ENCODE peak calls at places on chromosome 22, in four cellular contexts. B is stomach; C is trophoblast cell; R is CD8-positive, alpha-beta memory T cell. Y is an unnamed sample. For H3K4me1 and H3K27me3, the result is how much of the 10 kb centered on the place peaks cover.

GRCh38 chr22:23675502-23676415 is 15.1 kb upstream of the RGL4 start:
- DNase-seq in C (peak), R (no peak), B (peak), Y (peak)

GRCh38 chr22:26362471-26362870 is 66.6 kb upstream of the ASPHD2 start:
- DNase-seq in B (no peak), C (no peak), R (no peak), Y (no peak)

GRCh38 chr22:28930357-28931007 is 47.1 kb downstream of the ZNRF3 start:
- DNase-seq in C (peak), B (no peak), R (no peak), Y (no peak)

GRCh38 chr22:20390394-20390907 is 3.5 kb upstream of the ZNF74 start:
- DNase-seq in B (no peak), R (no peak), C (no peak), Y (no peak)

GRCh38 chr22:50034126-50035081 is 21.8 kb upstream of the IL17REL start:
- DNase-seq in B (no peak), R (no peak), C (no peak), Y (no peak)

GRCh38 chr22:45462034-45462655 is 40.5 kb upstream of the FBLN1 start:
- DNase-seq in C (peak), B (no peak), R (no peak), Y (no peak)

GRCh38 chr22:37112084-37112728 is 2.7 kb upstream of the TMPRSS6 start:
- DNase-seq in R (no peak), C (peak), B (no peak), Y (no peak)

GRCh38 chr22:50041361-50042065 is 16.6 kb downstream of the TTLL8 start:
- DNase-seq in R (no peak), B (no peak), C (no peak), Y (no peak)

GRCh38 chr22:36457688-36458450 is 23.6 kb downstream of the TXN2 start:
- DNase-seq in R (no peak), B (no peak), C (no peak), Y (no peak)

GRCh38 chr22:37180531-37181231 is 7.4 kb downstream of the C1QTNF6 start:
- DNase-seq in B (no peak), R (no peak), C (no peak), Y (peak)

GRCh38 chr22:37243402-37244113 is 511 bp downstream of the RAC2 start:
- DNase-seq in R (peak), C (no peak), B (no peak), Y (no peak)

GRCh38 chr22:45208993-45209838 is 31.5 kb downstream of the KIAA0930 start:
- DNase-seq in B (no peak), R (peak), C (no peak), Y (no peak)

GRCh38 chr22:50673231-50674126 is 856 bp downstream of the SHANK3 start:
- DNase-seq in B (no peak), C (no peak), R (peak), Y (no peak)

GRCh38 chr22:19986410-19987341 is 29.9 kb downstream of the ARVCF start:
- DNase-seq in R (peak), C (peak), B (peak), Y (peak)

GRCh38 chr22:49247194-49247924 is 580.3 kb downstream of the BRD1 start:
- DNase-seq in B (no peak), R (no peak), C (no peak), Y (no peak)

GRCh38 chr22:48943567-48944432 is 883.9 kb downstream of the BRD1 start:
- DNase-seq in R (no peak), C (no peak), B (peak), Y (no peak)

GRCh38 chr22:48940988-48941902 is 886.4 kb downstream of the BRD1 start:
- DNase-seq in R (no peak), B (peak), C (no peak), Y (no peak)

GRCh38 chr22:31230155-31230870 is 18.2 kb downstream of the LIMK2 start:
- DNase-seq in C (peak), B (no peak), R (no peak), Y (no peak)
- H3K4me1 ChIP-seq in C (under half), B (under half), R (under half), Y (half or more)

GRCh38 chr22:43888740-43889139 is 3.1 kb downstream of the PNPLA5 start:
- DNase-seq in C (no peak), B (no peak), R (no peak), Y (no peak)
- H3K27me3 ChIP-seq in C (under half), B (half or more), R (under half), Y (half or more)

GRCh38 chr22:27558658-27559371 is 242.7 kb downstream of the MN1 start:
- DNase-seq in B (no peak), R (no peak), C (no peak), Y (no peak)

GRCh38 chr22:27554106-27554814 is 247.3 kb downstream of the MN1 start:
- DNase-seq in R (no peak), B (peak), C (no peak), Y (no peak)

GRCh38 chr22:27554841-27555456 is 246.6 kb downstream of the MN1 start:
- DNase-seq in B (no peak), C (no peak), R (no peak), Y (no peak)

GRCh38 chr22:27557554-27558060 is 243.9 kb downstream of the MN1 start:
- DNase-seq in R (no peak), C (no peak), B (no peak), Y (no peak)

DNA sequence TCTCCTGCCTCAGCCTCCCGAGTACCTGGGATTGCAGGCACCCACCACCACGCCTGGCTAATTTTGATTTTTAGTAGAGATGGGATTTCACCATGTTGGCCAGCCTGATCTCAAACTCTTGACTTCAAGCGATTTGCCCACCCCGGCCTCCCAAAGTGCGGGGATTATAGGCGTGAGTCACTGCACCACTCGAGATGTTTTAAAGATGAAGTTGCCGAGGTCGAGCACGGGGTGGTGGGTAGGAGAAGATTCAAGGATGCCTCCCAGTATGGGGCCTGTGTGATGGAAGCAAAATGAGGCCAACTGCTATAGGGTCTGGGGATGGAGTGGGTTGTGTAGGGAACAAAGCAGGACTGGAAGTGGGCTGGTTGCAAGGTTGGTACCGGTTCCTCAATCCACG is 245.2 kb downstream of the MN1 start:
- DNase-seq in B (no peak), C (no peak), R (no peak), Y (no peak)
- H3K4me3 ChIP-seq in B (no peak), C (no peak), R (no peak), Y (no peak)

DNA sequence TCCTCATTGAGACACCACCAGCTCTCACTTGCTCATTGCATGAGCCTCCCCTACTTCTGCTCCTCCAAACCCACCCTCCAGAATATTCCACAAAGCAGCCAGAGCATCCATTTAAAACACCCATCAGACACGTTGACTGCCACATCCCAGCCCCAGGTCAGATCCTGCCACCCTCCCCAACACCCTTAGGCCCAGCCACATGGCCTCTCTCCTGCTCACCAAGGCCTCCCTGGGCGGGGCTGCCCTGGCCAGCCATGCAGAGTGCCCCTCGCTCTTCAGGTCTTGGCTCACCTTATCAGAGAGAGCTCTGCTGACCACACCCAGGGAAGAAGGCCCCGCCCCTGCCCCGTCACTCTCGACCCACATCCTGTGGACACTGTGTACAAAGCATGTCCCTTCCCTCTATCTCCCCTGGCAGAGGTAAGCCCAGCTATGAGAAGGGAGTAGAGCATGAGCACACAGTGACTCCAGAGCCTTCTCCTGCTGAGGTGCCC is 106.8 kb downstream of the MICAL3 start:
- DNase-seq in R (no peak), C (peak), B (no peak), Y (no peak)
- H3K4me1 ChIP-seq in R (under half), C (under half), B (under half), Y (under half)

GRCh38 chr22:22196833-22197477 is 47.6 kb upstream of the VPREB1 start:
- DNase-seq in C (no peak), R (no peak), B (no peak), Y (no peak)

GRCh38 chr22:22198751-22199150 is 45.8 kb upstream of the VPREB1 start:
- DNase-seq in B (no peak), C (no peak), R (no peak), Y (no peak)

GRCh38 chr22:22199634-22200033 is 45.0 kb upstream of the VPREB1 start:
- DNase-seq in R (no peak), B (no peak), C (no peak), Y (no peak)

GRCh38 chr22:22196018-22196533 is 48.5 kb upstream of the VPREB1 start:
- DNase-seq in B (no peak), R (no peak), C (no peak), Y (no peak)

GRCh38 chr22:22197993-22198402 is 46.6 kb upstream of the VPREB1 start:
- DNase-seq in B (no peak), C (no peak), R (no peak), Y (no peak)
- H3K27me3 ChIP-seq in B (half or more), C (under half), R (under half), Y (under half)

GRCh38 chr22:31915499-31916065 is 28.8 kb upstream of the YWHAH start:
- DNase-seq in R (no peak), B (no peak), C (peak), Y (no peak)

GRCh38 chr22:31919730-31920129 is 24.6 kb upstream of the YWHAH start:
- DNase-seq in B (no peak), R (no peak), C (no peak), Y (no peak)

GRCh38 chr22:31920306-31920705 is 24.0 kb upstream of the YWHAH start:
- DNase-seq in R (no peak), C (no peak), B (no peak), Y (no peak)

GRCh38 chr22:31921106-31921505 is 23.2 kb upstream of the YWHAH start:
- DNase-seq in B (no peak), R (no peak), C (no peak), Y (no peak)

DNA sequence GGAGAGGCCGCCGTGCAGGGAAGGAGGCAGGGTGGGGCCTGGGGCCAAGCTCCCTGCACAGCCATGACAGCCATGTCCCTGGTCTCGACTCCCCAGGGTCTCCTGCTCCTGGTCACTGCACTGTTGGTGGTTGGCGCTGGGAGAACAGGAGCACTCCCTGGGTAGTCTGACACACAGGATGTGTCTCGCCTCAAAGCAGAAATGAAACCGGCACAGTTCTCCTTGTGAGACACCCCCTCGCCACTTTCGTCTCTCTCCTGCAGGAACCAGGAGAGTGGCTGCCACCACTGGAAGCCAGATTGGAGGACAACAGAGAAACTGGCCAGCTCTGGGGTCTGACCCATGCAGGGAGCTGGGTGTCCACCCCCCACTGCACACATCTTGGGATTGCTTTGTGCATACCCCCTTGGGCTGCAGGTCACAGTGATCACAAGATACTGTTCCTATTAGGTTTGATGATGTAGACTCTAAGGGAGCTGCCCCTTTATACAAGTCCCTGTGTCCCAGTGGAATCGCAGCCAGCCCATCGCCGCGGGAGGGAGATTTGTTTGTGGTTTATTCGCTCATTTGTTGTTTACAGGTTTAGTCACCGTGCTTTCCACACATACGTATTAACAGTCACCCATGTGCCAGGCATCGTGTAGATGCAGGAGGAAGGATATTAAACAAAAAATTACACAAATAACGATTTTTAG is 27.0 kb upstream of the YWHAH start:
- DNase-seq in R (no peak), B (no peak), C (peak), Y (peak)
- H3K4me3 ChIP-seq in R (no peak), B (no peak), C (no peak), Y (no peak)

GRCh38 chr22:46579751-46580449 is 40.3 kb upstream of the GRAMD4 start:
- DNase-seq in C (no peak), R (no peak), B (no peak), Y (no peak)

GRCh38 chr22:46582281-46582811 is 37.8 kb upstream of the GRAMD4 start:
- DNase-seq in C (no peak), R (no peak), B (peak), Y (peak)

GRCh38 chr22:46581580-46582244 is 38.5 kb upstream of the GRAMD4 start:
- DNase-seq in B (no peak), C (no peak), R (no peak), Y (peak)

GRCh38 chr22:46578824-46579561 is 41.2 kb upstream of the GRAMD4 start:
- DNase-seq in R (no peak), C (peak), B (peak), Y (peak)

GRCh38 chr22:46580940-46581579 is 39.1 kb upstream of the GRAMD4 start:
- DNase-seq in C (no peak), R (no peak), B (no peak), Y (peak)
- H3K4me1 ChIP-seq in C (under half), R (under half), B (half or more), Y (half or more)

GRCh38 chr22:43342347-43343261 is 568 bp downstream of the SCUBE1 start:
- DNase-seq in C (peak), B (no peak), R (no peak), Y (no peak)
- H3K27me3 ChIP-seq in C (under half), B (half or more), R (under half), Y (under half)

DNA sequence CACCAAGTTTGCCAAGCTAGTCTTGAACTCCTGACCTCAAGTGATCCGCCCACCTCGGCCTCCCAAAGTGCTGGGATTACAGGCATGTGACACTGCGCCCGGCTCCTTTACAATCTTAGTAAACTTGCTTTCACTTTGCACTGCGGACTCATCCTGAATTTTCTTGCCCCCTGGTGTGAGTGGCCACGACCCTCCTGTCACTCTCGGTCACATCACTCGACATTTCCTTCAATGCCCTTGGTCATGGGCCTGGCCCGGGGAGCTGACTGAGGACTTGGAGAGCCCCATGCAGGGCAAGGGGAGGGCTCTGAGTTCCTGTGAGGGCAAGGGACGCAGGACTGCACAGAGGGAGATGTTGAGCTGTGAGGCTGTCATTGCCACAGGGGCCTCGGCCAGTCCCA is 21.4 kb downstream of the A4GALT start:
- DNase-seq in B (no peak), C (no peak), R (no peak), Y (no peak)
- H3K4me3 ChIP-seq in B (no peak), C (no peak), R (no peak), Y (no peak)

DNA sequence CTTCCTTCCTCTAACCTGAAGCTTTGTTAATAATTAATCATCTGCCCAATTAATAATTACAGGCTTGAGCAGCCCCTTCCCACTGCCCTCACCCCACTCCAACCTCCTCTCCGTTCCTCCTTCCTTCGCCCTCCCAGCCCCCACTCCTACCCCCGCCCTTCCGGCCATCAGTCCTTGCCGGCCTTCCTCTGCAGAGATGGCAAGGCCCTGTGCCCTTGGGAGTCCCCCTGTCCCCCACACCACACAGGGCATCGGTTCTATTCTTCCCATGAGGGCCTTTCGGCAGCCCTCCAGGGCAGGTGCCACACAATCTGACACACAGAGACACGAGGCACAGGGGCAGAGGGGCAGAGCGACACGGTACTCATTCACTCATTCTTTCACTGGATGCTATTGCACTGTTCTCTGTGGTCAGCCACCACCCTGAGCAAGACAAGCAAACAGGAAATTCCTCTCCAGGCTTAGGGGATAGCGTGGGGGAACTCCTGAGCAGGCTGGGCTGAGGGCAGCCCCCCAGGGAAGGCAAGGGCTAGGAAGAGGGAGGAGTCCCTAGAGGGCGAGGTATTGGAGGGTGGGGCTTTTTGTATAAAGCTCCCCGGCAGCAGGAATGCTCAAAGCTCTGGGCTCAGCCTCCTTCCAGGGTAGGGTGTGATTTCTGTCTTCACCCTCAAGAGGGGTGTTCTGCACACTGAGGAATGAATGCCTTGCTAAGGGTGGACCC is 14.8 kb downstream of the MGAT3 start:
- DNase-seq in R (peak), B (no peak), C (peak), Y (no peak)
- H3K4me1 ChIP-seq in R (under half), B (under half), C (half or more), Y (half or more)